ENCODE peak calls at places on chromosome 3, in ten cellular contexts. One of them, this sample, is unnamed.

GRCh38 chr3:130783629-130784028 is 37.0 kb upstream of the PIK3R4 start:
- DNase-seq in AG08395: no peak
- DNase-seq in activated CD4-positive, alpha-beta T cell treated with anti-CD3 and anti-CD28 coated beads for 4 hours: no peak
- DNase-seq in cardiac fibroblast: peak
- DNase-seq in endothelial cell of umbilical vein: no peak
- DNase-seq in ureter: no peak
- DNase-seq in left lung: no peak
- DNase-seq in sciatic nerve: no peak
- DNase-seq in NCI-H524 treated with DMSO at 0.1 percent for 48 hours: no peak
- DNase-seq in NCI-H460: no peak
- DNase-seq in this sample: no peak

GRCh38 chr3:183845608-183846288 is 20.4 kb upstream of the MAP6D1 start:
- DNase-seq in AG08395: peak
- DNase-seq in activated CD4-positive, alpha-beta T cell treated with anti-CD3 and anti-CD28 coated beads for 4 hours: no peak
- DNase-seq in cardiac fibroblast: no peak
- DNase-seq in endothelial cell of umbilical vein: no peak
- DNase-seq in ureter: no peak
- DNase-seq in left lung: no peak
- DNase-seq in sciatic nerve: no peak
- DNase-seq in NCI-H524 treated with DMSO at 0.1 percent for 48 hours: no peak
- DNase-seq in NCI-H460: no peak
- DNase-seq in this sample: no peak

GRCh38 chr3:72995337-72995736 is 1.3 kb upstream of the PPP4R2 start:
- DNase-seq in AG08395: no peak
- DNase-seq in activated CD4-positive, alpha-beta T cell treated with anti-CD3 and anti-CD28 coated beads for 4 hours: no peak
- DNase-seq in cardiac fibroblast: no peak
- DNase-seq in endothelial cell of umbilical vein: no peak
- DNase-seq in ureter: no peak
- DNase-seq in left lung: no peak
- DNase-seq in sciatic nerve: no peak
- DNase-seq in NCI-H524 treated with DMSO at 0.1 percent for 48 hours: no peak
- DNase-seq in NCI-H460: no peak
- DNase-seq in this sample: no peak

GRCh38 chr3:13045245-13045903 is 27.9 kb downstream of the IQSEC1 start:
- DNase-seq in AG08395: no peak
- DNase-seq in activated CD4-positive, alpha-beta T cell treated with anti-CD3 and anti-CD28 coated beads for 4 hours: no peak
- DNase-seq in cardiac fibroblast: no peak
- DNase-seq in endothelial cell of umbilical vein: no peak
- DNase-seq in ureter: no peak
- DNase-seq in left lung: no peak
- DNase-seq in sciatic nerve: no peak
- DNase-seq in NCI-H524 treated with DMSO at 0.1 percent for 48 hours: no peak
- DNase-seq in NCI-H460: no peak
- DNase-seq in this sample: no peak

GRCh38 chr3:138297059-138297607 is 32.5 kb downstream of the NME9 start:
- DNase-seq in AG08395: no peak
- DNase-seq in activated CD4-positive, alpha-beta T cell treated with anti-CD3 and anti-CD28 coated beads for 4 hours: no peak
- DNase-seq in cardiac fibroblast: no peak
- DNase-seq in endothelial cell of umbilical vein: no peak
- DNase-seq in ureter: no peak
- DNase-seq in left lung: no peak
- DNase-seq in sciatic nerve: no peak
- DNase-seq in NCI-H524 treated with DMSO at 0.1 percent for 48 hours: no peak
- DNase-seq in NCI-H460: no peak
- DNase-seq in this sample: no peak

GRCh38 chr3:21544076-21544462 is 206.9 kb downstream of the ZNF385D start:
- DNase-seq in AG08395: no peak
- DNase-seq in activated CD4-positive, alpha-beta T cell treated with anti-CD3 and anti-CD28 coated beads for 4 hours: no peak
- DNase-seq in cardiac fibroblast: no peak
- DNase-seq in endothelial cell of umbilical vein: no peak
- DNase-seq in ureter: no peak
- DNase-seq in left lung: no peak
- DNase-seq in sciatic nerve: no peak
- DNase-seq in NCI-H524 treated with DMSO at 0.1 percent for 48 hours: no peak
- DNase-seq in NCI-H460: no peak
- DNase-seq in this sample: no peak

GRCh38 chr3:14988988-14989394 is 41.6 kb downstream of the NR2C2 start:
- DNase-seq in AG08395: no peak
- DNase-seq in activated CD4-positive, alpha-beta T cell treated with anti-CD3 and anti-CD28 coated beads for 4 hours: no peak
- DNase-seq in cardiac fibroblast: no peak
- DNase-seq in endothelial cell of umbilical vein: no peak
- DNase-seq in ureter: no peak
- DNase-seq in left lung: no peak
- DNase-seq in sciatic nerve: no peak
- DNase-seq in NCI-H524 treated with DMSO at 0.1 percent for 48 hours: no peak
- DNase-seq in NCI-H460: no peak
- DNase-seq in this sample: no peak

GRCh38 chr3:5194801-5195509 is 7.4 kb downstream of the EDEM1 start:
- DNase-seq in AG08395: peak
- DNase-seq in activated CD4-positive, alpha-beta T cell treated with anti-CD3 and anti-CD28 coated beads for 4 hours: peak
- DNase-seq in cardiac fibroblast: peak
- DNase-seq in endothelial cell of umbilical vein: peak
- DNase-seq in ureter: peak
- DNase-seq in left lung: no peak
- DNase-seq in sciatic nerve: no peak
- DNase-seq in NCI-H524 treated with DMSO at 0.1 percent for 48 hours: no peak
- DNase-seq in NCI-H460: peak
- DNase-seq in this sample: no peak

GRCh38 chr3:49872801-49873281 is 3.1 kb upstream of the CAMKV start:
- DNase-seq in AG08395: no peak
- DNase-seq in activated CD4-positive, alpha-beta T cell treated with anti-CD3 and anti-CD28 coated beads for 4 hours: peak
- DNase-seq in cardiac fibroblast: no peak
- DNase-seq in endothelial cell of umbilical vein: no peak
- DNase-seq in ureter: no peak
- DNase-seq in left lung: no peak
- DNase-seq in sciatic nerve: no peak
- DNase-seq in NCI-H524 treated with DMSO at 0.1 percent for 48 hours: no peak
- DNase-seq in NCI-H460: no peak
- DNase-seq in this sample: no peak